ENCODE peak calls at places on chromosomes 3 and 15, in seven cellular contexts. H is fibroblast of lung; E is body of pancreas; J is substantia nigra; V is NCI-H774; P is activated T-cell treated with anti-CD3 and anti-CD28 coated beads, Interleukin-2, amount 50 U/mL, for 72 hours; K is T-helper 1 cell. X is an unnamed sample.

GRCh38 chr15:70714575-70714974 is 48.8 kb downstream of the UACA start:
- DNase-seq in H (peak; percentile 80), E (no peak), J (no peak), V (no peak), P (no peak), K (no peak), X (no peak)

GRCh38 chr3:177665122-177665808 is 468.0 kb upstream of the TBL1XR1 start:
- DNase-seq in H (peak; percentile 77), E (no peak), J (no peak), V (no peak), P (no peak), K (no peak), X (no peak)

GRCh38 chr15:74955017-74955416 is 1.6 kb downstream of the RPP25 start:
- DNase-seq in H (no peak), E (no peak), J (no peak), V (no peak), P (no peak), K (no peak), X (no peak)

GRCh38 chr3:51539291-51539891 is 872 bp downstream of the RAD54L2 start:
- DNase-seq in H (peak; percentile 86), E (peak; percentile 12), J (peak; percentile 22), V (no peak), P (peak; percentile 64), K (no peak), X (peak; percentile 9)

GRCh38 chr3:97968376-97968775 is 3.9 kb downstream of the RIOX2 start:
- DNase-seq in H (no peak), E (no peak), J (no peak), V (no peak), P (no peak), K (no peak), X (no peak)

GRCh38 chr3:152360966-152361365 is 92.2 kb downstream of the MBNL1 start:
- DNase-seq in H (no peak), E (no peak), J (no peak), V (no peak), P (no peak), K (no peak), X (no peak)

GRCh38 chr15:73295630-73296286 is 73.0 kb downstream of the HCN4 start:
- DNase-seq in H (no peak), E (no peak), J (no peak), V (no peak), P (no peak), K (no peak), X (no peak)

GRCh38 chr15:52093539-52094502 is 18.8 kb downstream of the BCL2L10 start:
- DNase-seq in H (peak; percentile 95), E (no peak), J (no peak), V (no peak), P (no peak), K (no peak), X (no peak)

GRCh38 chr3:124606180-124606579 is 124.1 kb upstream of the UMPS start:
- DNase-seq in H (no peak), E (no peak), J (no peak), V (no peak), P (no peak), K (no peak), X (no peak)

GRCh38 chr3:98961161-98962155 is 60.0 kb upstream of the DCBLD2 start:
- DNase-seq in H (peak; percentile 88), E (no peak), J (no peak), V (no peak), P (no peak), K (no peak), X (no peak)

GRCh38 chr3:140186421-140186920 is 251.5 kb downstream of the CLSTN2 start:
- DNase-seq in H (peak; percentile 87), E (peak; percentile 44), J (no peak), V (peak; percentile 68), P (no peak), K (no peak), X (no peak)

GRCh38 chr15:85289677-85290365 is 90.6 kb upstream of the AKAP13 start:
- DNase-seq in H (peak; percentile 34), E (peak; percentile 66), J (no peak), V (peak; percentile 66), P (peak; percentile 12), K (no peak), X (peak; percentile 40)

GRCh38 chr3:71926690-71927089 is 141.7 kb upstream of the PROK2 start:
- DNase-seq in H (no peak), E (no peak), J (no peak), V (no peak), P (no peak), K (no peak), X (no peak)

GRCh38 chr3:160450846-160451245 is 1.3 kb upstream of the TRIM59 start:
- DNase-seq in H (peak; percentile 93), E (no peak), J (no peak), V (no peak), P (no peak), K (no peak), X (no peak)

GRCh38 chr15:58260911-58261267 is 122.7 kb downstream of the AQP9 start:
- DNase-seq in H (peak; percentile 8), E (no peak), J (no peak), V (no peak), P (no peak), K (no peak), X (no peak)

GRCh38 chr3:155242342-155242741 is 51.1 kb downstream of the STRIT1 start:
- DNase-seq in H (peak; percentile 29), E (no peak), J (no peak), V (no peak), P (no peak), K (no peak), X (no peak)

GRCh38 chr3:132276228-132276906 is 40.8 kb upstream of the ACP3 start:
- DNase-seq in H (no peak), E (no peak), J (no peak), V (no peak), P (no peak), K (no peak), X (no peak)

GRCh38 chr3:133891662-133892389 is 3.9 kb downstream of the RAB6B start:
- DNase-seq in H (no peak), E (no peak), J (no peak), V (no peak), P (no peak), K (no peak), X (no peak)

GRCh38 chr3:128146201-128146600 is 7.1 kb upstream of the EEFSEC start:
- DNase-seq in H (no peak), E (no peak), J (no peak), V (no peak), P (no peak), K (no peak), X (no peak)

GRCh38 chr3:36786921-36787890 is 22.9 kb upstream of the DCLK3 start:
- DNase-seq in H (no peak), E (no peak), J (no peak), V (no peak), P (no peak), K (no peak), X (no peak)

GRCh38 chr15:63765338-63765737 is 68.4 kb downstream of the HERC1 start:
- DNase-seq in H (no peak), E (no peak), J (no peak), V (no peak), P (no peak), K (no peak), X (no peak)